ENCODE peak calls at places on chromosomes 1 and 21, in five cellular contexts. One of them, this sample, is unnamed.

GRCh38 chr1:55064071-55064581 is 24.8 kb downstream of the PCSK9 start:
- DNase-seq in SK-MEL-5: peak
- DNase-seq in GM04504: no peak
- DNase-seq in iris pigment epithelial cell: peak
- DNase-seq in T-helper 2 cell: no peak
- DNase-seq in this sample: no peak

GRCh38 chr1:39089811-39090519 is 63.8 kb downstream of the NDUFS5 start:
- DNase-seq in SK-MEL-5: peak
- DNase-seq in GM04504: no peak
- DNase-seq in iris pigment epithelial cell: peak
- DNase-seq in T-helper 2 cell: no peak
- DNase-seq in this sample: no peak

GRCh38 chr21:17911628-17912027 is 92.5 kb upstream of the C21orf91 start:
- DNase-seq in SK-MEL-5: no peak
- DNase-seq in GM04504: peak
- DNase-seq in iris pigment epithelial cell: peak
- DNase-seq in T-helper 2 cell: no peak
- DNase-seq in this sample: no peak

GRCh38 chr21:41593051-41593783 is 85.3 kb upstream of the TMPRSS2 start:
- DNase-seq in SK-MEL-5: no peak
- DNase-seq in GM04504: no peak
- DNase-seq in iris pigment epithelial cell: no peak
- DNase-seq in T-helper 2 cell: no peak
- DNase-seq in this sample: no peak

GRCh38 chr1:24102966-24103365 is 9.0 kb downstream of the MYOM3 start:
- DNase-seq in SK-MEL-5: no peak
- DNase-seq in GM04504: no peak
- DNase-seq in iris pigment epithelial cell: no peak
- DNase-seq in T-helper 2 cell: no peak
- DNase-seq in this sample: no peak

GRCh38 chr1:40479156-40479555 is 2.1 kb downstream of the ZFP69 start:
- DNase-seq in SK-MEL-5: no peak
- DNase-seq in GM04504: no peak
- DNase-seq in iris pigment epithelial cell: no peak
- DNase-seq in T-helper 2 cell: no peak
- DNase-seq in this sample: no peak

GRCh38 chr1:221841291-221841982 is 99.5 kb upstream of the DUSP10 start:
- DNase-seq in SK-MEL-5: no peak
- DNase-seq in GM04504: peak
- DNase-seq in iris pigment epithelial cell: peak
- DNase-seq in T-helper 2 cell: no peak
- DNase-seq in this sample: no peak

GRCh38 chr1:87715471-87715870 is 386.8 kb downstream of the LMO4 start:
- DNase-seq in SK-MEL-5: no peak
- DNase-seq in GM04504: no peak
- DNase-seq in iris pigment epithelial cell: no peak
- DNase-seq in T-helper 2 cell: no peak
- DNase-seq in this sample: no peak

GRCh38 chr1:225113265-225113664 is 183.8 kb downstream of the DNAH14 start:
- DNase-seq in SK-MEL-5: no peak
- DNase-seq in GM04504: no peak
- DNase-seq in iris pigment epithelial cell: no peak
- DNase-seq in T-helper 2 cell: no peak
- DNase-seq in this sample: no peak

GRCh38 chr1:56973898-56974752 is 8.3 kb upstream of the C8B start:
- DNase-seq in SK-MEL-5: no peak
- DNase-seq in GM04504: no peak
- DNase-seq in iris pigment epithelial cell: peak
- DNase-seq in T-helper 2 cell: no peak
- DNase-seq in this sample: no peak

GRCh38 chr1:203463469-203464062 is 12.0 kb upstream of the PRELP start:
- DNase-seq in SK-MEL-5: no peak
- DNase-seq in GM04504: no peak
- DNase-seq in iris pigment epithelial cell: no peak
- DNase-seq in T-helper 2 cell: no peak
- DNase-seq in this sample: no peak

GRCh38 chr1:181179980-181180964 is 91.8 kb downstream of the IER5 start:
- DNase-seq in SK-MEL-5: peak
- DNase-seq in GM04504: peak
- DNase-seq in iris pigment epithelial cell: peak
- DNase-seq in T-helper 2 cell: no peak
- DNase-seq in this sample: no peak

This sample was measured in effector CD8-positive, alpha-beta T cell.